ENCODE peak calls at places on chromosomes 1 and 21, in six cellular contexts. One of them, this sample, is unnamed.

GRCh38 chr1:76843821-76844448 is 23.3 kb upstream of the ST6GALNAC5 start:
- DNase-seq in endodermal cell: no peak
- DNase-seq in kidney tubule cell: no peak
- DNase-seq in left colon: no peak
- DNase-seq in ELF-1: no peak
- DNase-seq in activated T-helper 1 cell treated with anti-CD3 and anti-CD28 coated beads, Interleukin-12 subunit alpha, Interleukin-12 subunit beta, Interleukin-2, Interleukin-4 antibody, amounts not matched to agents 30 ng/mL and 10 ng/mL and 1 ng/mL, durations not matched to agents 14 hours and 24 hours and 36 hours: no peak
- DNase-seq in this sample: no peak

GRCh38 chr1:150895618-150896017 is 8.7 kb downstream of the CTXND2 start:
- DNase-seq in endodermal cell: no peak
- DNase-seq in kidney tubule cell: peak; percentile 89
- DNase-seq in left colon: no peak
- DNase-seq in ELF-1: no peak
- DNase-seq in activated T-helper 1 cell treated with anti-CD3 and anti-CD28 coated beads, Interleukin-12 subunit alpha, Interleukin-12 subunit beta, Interleukin-2, Interleukin-4 antibody, amounts not matched to agents 30 ng/mL and 10 ng/mL and 1 ng/mL, durations not matched to agents 14 hours and 24 hours and 36 hours: no peak
- DNase-seq in this sample: peak; percentile 49

GRCh38 chr1:28129150-28129549 is 40.7 kb upstream of the EYA3 start:
- DNase-seq in endodermal cell: no peak
- DNase-seq in kidney tubule cell: peak; percentile 98
- DNase-seq in left colon: no peak
- DNase-seq in ELF-1: no peak
- DNase-seq in activated T-helper 1 cell treated with anti-CD3 and anti-CD28 coated beads, Interleukin-12 subunit alpha, Interleukin-12 subunit beta, Interleukin-2, Interleukin-4 antibody, amounts not matched to agents 30 ng/mL and 10 ng/mL and 1 ng/mL, durations not matched to agents 14 hours and 24 hours and 36 hours: no peak
- DNase-seq in this sample: peak; percentile 82

GRCh38 chr1:14738235-14738634 is 139.8 kb downstream of the KAZN start:
- DNase-seq in endodermal cell: peak; percentile 33
- DNase-seq in kidney tubule cell: peak; percentile 83
- DNase-seq in left colon: no peak
- DNase-seq in ELF-1: no peak
- DNase-seq in activated T-helper 1 cell treated with anti-CD3 and anti-CD28 coated beads, Interleukin-12 subunit alpha, Interleukin-12 subunit beta, Interleukin-2, Interleukin-4 antibody, amounts not matched to agents 30 ng/mL and 10 ng/mL and 1 ng/mL, durations not matched to agents 14 hours and 24 hours and 36 hours: no peak
- DNase-seq in this sample: no peak

GRCh38 chr1:6260961-6261614 is at the start of gene GPR153:
- DNase-seq in endodermal cell: peak; percentile 80
- DNase-seq in kidney tubule cell: no peak
- DNase-seq in left colon: no peak
- DNase-seq in ELF-1: peak; percentile 52
- DNase-seq in activated T-helper 1 cell treated with anti-CD3 and anti-CD28 coated beads, Interleukin-12 subunit alpha, Interleukin-12 subunit beta, Interleukin-2, Interleukin-4 antibody, amounts not matched to agents 30 ng/mL and 10 ng/mL and 1 ng/mL, durations not matched to agents 14 hours and 24 hours and 36 hours: peak; percentile 50
- DNase-seq in this sample: no peak

GRCh38 chr21:17427831-17428483 is 84.9 kb upstream of the CXADR start:
- DNase-seq in endodermal cell: no peak
- DNase-seq in kidney tubule cell: peak; percentile 85
- DNase-seq in left colon: no peak
- DNase-seq in ELF-1: no peak
- DNase-seq in activated T-helper 1 cell treated with anti-CD3 and anti-CD28 coated beads, Interleukin-12 subunit alpha, Interleukin-12 subunit beta, Interleukin-2, Interleukin-4 antibody, amounts not matched to agents 30 ng/mL and 10 ng/mL and 1 ng/mL, durations not matched to agents 14 hours and 24 hours and 36 hours: no peak
- DNase-seq in this sample: no peak

GRCh38 chr1:1227386-1227785 is 4.4 kb downstream of the SDF4 start:
- DNase-seq in endodermal cell: no peak
- DNase-seq in kidney tubule cell: no peak
- DNase-seq in left colon: no peak
- DNase-seq in ELF-1: no peak
- DNase-seq in activated T-helper 1 cell treated with anti-CD3 and anti-CD28 coated beads, Interleukin-12 subunit alpha, Interleukin-12 subunit beta, Interleukin-2, Interleukin-4 antibody, amounts not matched to agents 30 ng/mL and 10 ng/mL and 1 ng/mL, durations not matched to agents 14 hours and 24 hours and 36 hours: no peak
- DNase-seq in this sample: no peak

GRCh38 chr1:118136511-118136937 is 48.5 kb downstream of the SPAG17 start:
- DNase-seq in endodermal cell: no peak
- DNase-seq in kidney tubule cell: peak; percentile 73
- DNase-seq in left colon: no peak
- DNase-seq in ELF-1: no peak
- DNase-seq in activated T-helper 1 cell treated with anti-CD3 and anti-CD28 coated beads, Interleukin-12 subunit alpha, Interleukin-12 subunit beta, Interleukin-2, Interleukin-4 antibody, amounts not matched to agents 30 ng/mL and 10 ng/mL and 1 ng/mL, durations not matched to agents 14 hours and 24 hours and 36 hours: peak; percentile 6
- DNase-seq in this sample: peak; percentile 90

GRCh38 chr1:167631987-167632680 is 2.1 kb downstream of the RCSD1 start:
- DNase-seq in endodermal cell: peak; percentile 40
- DNase-seq in kidney tubule cell: no peak
- DNase-seq in left colon: peak; percentile 46
- DNase-seq in ELF-1: peak; percentile 74
- DNase-seq in activated T-helper 1 cell treated with anti-CD3 and anti-CD28 coated beads, Interleukin-12 subunit alpha, Interleukin-12 subunit beta, Interleukin-2, Interleukin-4 antibody, amounts not matched to agents 30 ng/mL and 10 ng/mL and 1 ng/mL, durations not matched to agents 14 hours and 24 hours and 36 hours: no peak
- DNase-seq in this sample: no peak

GRCh38 chr1:192724670-192725069 is 84.2 kb upstream of the RGS2 start:
- DNase-seq in endodermal cell: no peak
- DNase-seq in kidney tubule cell: peak; percentile 84
- DNase-seq in left colon: no peak
- DNase-seq in ELF-1: no peak
- DNase-seq in activated T-helper 1 cell treated with anti-CD3 and anti-CD28 coated beads, Interleukin-12 subunit alpha, Interleukin-12 subunit beta, Interleukin-2, Interleukin-4 antibody, amounts not matched to agents 30 ng/mL and 10 ng/mL and 1 ng/mL, durations not matched to agents 14 hours and 24 hours and 36 hours: no peak
- DNase-seq in this sample: peak; percentile 68

GRCh38 chr21:38148046-38148445 is 108.7 kb upstream of the KCNJ15 start:
- DNase-seq in endodermal cell: no peak
- DNase-seq in kidney tubule cell: no peak
- DNase-seq in left colon: no peak
- DNase-seq in ELF-1: no peak
- DNase-seq in activated T-helper 1 cell treated with anti-CD3 and anti-CD28 coated beads, Interleukin-12 subunit alpha, Interleukin-12 subunit beta, Interleukin-2, Interleukin-4 antibody, amounts not matched to agents 30 ng/mL and 10 ng/mL and 1 ng/mL, durations not matched to agents 14 hours and 24 hours and 36 hours: no peak
- DNase-seq in this sample: no peak

GRCh38 chr1:222739465-222739864 is 2.5 kb downstream of the FAM177B start:
- DNase-seq in endodermal cell: no peak
- DNase-seq in kidney tubule cell: no peak
- DNase-seq in left colon: no peak
- DNase-seq in ELF-1: no peak
- DNase-seq in activated T-helper 1 cell treated with anti-CD3 and anti-CD28 coated beads, Interleukin-12 subunit alpha, Interleukin-12 subunit beta, Interleukin-2, Interleukin-4 antibody, amounts not matched to agents 30 ng/mL and 10 ng/mL and 1 ng/mL, durations not matched to agents 14 hours and 24 hours and 36 hours: no peak
- DNase-seq in this sample: no peak

GRCh38 chr21:35002879-35003722 is 46.0 kb downstream of the RUNX1 start:
- DNase-seq in endodermal cell: no peak
- DNase-seq in kidney tubule cell: peak; percentile 26
- DNase-seq in left colon: no peak
- DNase-seq in ELF-1: no peak
- DNase-seq in activated T-helper 1 cell treated with anti-CD3 and anti-CD28 coated beads, Interleukin-12 subunit alpha, Interleukin-12 subunit beta, Interleukin-2, Interleukin-4 antibody, amounts not matched to agents 30 ng/mL and 10 ng/mL and 1 ng/mL, durations not matched to agents 14 hours and 24 hours and 36 hours: no peak
- DNase-seq in this sample: peak; percentile 92

GRCh38 chr1:63813829-63814277 is 40.0 kb downstream of the ROR1 start:
- DNase-seq in endodermal cell: no peak
- DNase-seq in kidney tubule cell: peak; percentile 76
- DNase-seq in left colon: no peak
- DNase-seq in ELF-1: no peak
- DNase-seq in activated T-helper 1 cell treated with anti-CD3 and anti-CD28 coated beads, Interleukin-12 subunit alpha, Interleukin-12 subunit beta, Interleukin-2, Interleukin-4 antibody, amounts not matched to agents 30 ng/mL and 10 ng/mL and 1 ng/mL, durations not matched to agents 14 hours and 24 hours and 36 hours: no peak
- DNase-seq in this sample: peak; percentile 70

GRCh38 chr1:2324553-2325366 is 66.6 kb downstream of the MORN1 start:
- DNase-seq in endodermal cell: no peak
- DNase-seq in kidney tubule cell: no peak
- DNase-seq in left colon: no peak
- DNase-seq in ELF-1: no peak
- DNase-seq in activated T-helper 1 cell treated with anti-CD3 and anti-CD28 coated beads, Interleukin-12 subunit alpha, Interleukin-12 subunit beta, Interleukin-2, Interleukin-4 antibody, amounts not matched to agents 30 ng/mL and 10 ng/mL and 1 ng/mL, durations not matched to agents 14 hours and 24 hours and 36 hours: no peak
- DNase-seq in this sample: no peak

GRCh38 chr1:231236131-231236571 is 4.9 kb upstream of the GNPAT start:
- DNase-seq in endodermal cell: no peak
- DNase-seq in kidney tubule cell: no peak
- DNase-seq in left colon: no peak
- DNase-seq in ELF-1: no peak
- DNase-seq in activated T-helper 1 cell treated with anti-CD3 and anti-CD28 coated beads, Interleukin-12 subunit alpha, Interleukin-12 subunit beta, Interleukin-2, Interleukin-4 antibody, amounts not matched to agents 30 ng/mL and 10 ng/mL and 1 ng/mL, durations not matched to agents 14 hours and 24 hours and 36 hours: no peak
- DNase-seq in this sample: no peak

GRCh38 chr1:92623187-92623778 is 136.6 kb upstream of the GFI1 start:
- DNase-seq in endodermal cell: no peak
- DNase-seq in kidney tubule cell: no peak
- DNase-seq in left colon: no peak
- DNase-seq in ELF-1: no peak
- DNase-seq in activated T-helper 1 cell treated with anti-CD3 and anti-CD28 coated beads, Interleukin-12 subunit alpha, Interleukin-12 subunit beta, Interleukin-2, Interleukin-4 antibody, amounts not matched to agents 30 ng/mL and 10 ng/mL and 1 ng/mL, durations not matched to agents 14 hours and 24 hours and 36 hours: no peak
- DNase-seq in this sample: peak; percentile 12

GRCh38 chr1:65235867-65236805 is 73.2 kb upstream of the DNAJC6 start:
- DNase-seq in endodermal cell: no peak
- DNase-seq in kidney tubule cell: peak; percentile 57
- DNase-seq in left colon: no peak
- DNase-seq in ELF-1: peak; percentile 29
- DNase-seq in activated T-helper 1 cell treated with anti-CD3 and anti-CD28 coated beads, Interleukin-12 subunit alpha, Interleukin-12 subunit beta, Interleukin-2, Interleukin-4 antibody, amounts not matched to agents 30 ng/mL and 10 ng/mL and 1 ng/mL, durations not matched to agents 14 hours and 24 hours and 36 hours: no peak
- DNase-seq in this sample: peak; percentile 37

GRCh38 chr1:222852326-222852725 is 37.5 kb downstream of the DISP1 start:
- DNase-seq in endodermal cell: no peak
- DNase-seq in kidney tubule cell: peak; percentile 19
- DNase-seq in left colon: no peak
- DNase-seq in ELF-1: no peak
- DNase-seq in activated T-helper 1 cell treated with anti-CD3 and anti-CD28 coated beads, Interleukin-12 subunit alpha, Interleukin-12 subunit beta, Interleukin-2, Interleukin-4 antibody, amounts not matched to agents 30 ng/mL and 10 ng/mL and 1 ng/mL, durations not matched to agents 14 hours and 24 hours and 36 hours: no peak
- DNase-seq in this sample: peak; percentile 62

GRCh38 chr1:21318714-21319159 is 28.5 kb upstream of the ECE1 start:
- DNase-seq in endodermal cell: no peak
- DNase-seq in kidney tubule cell: no peak
- DNase-seq in left colon: peak; percentile 86
- DNase-seq in ELF-1: peak; percentile 85
- DNase-seq in activated T-helper 1 cell treated with anti-CD3 and anti-CD28 coated beads, Interleukin-12 subunit alpha, Interleukin-12 subunit beta, Interleukin-2, Interleukin-4 antibody, amounts not matched to agents 30 ng/mL and 10 ng/mL and 1 ng/mL, durations not matched to agents 14 hours and 24 hours and 36 hours: no peak
- DNase-seq in this sample: peak; percentile 87

GRCh38 chr1:205915354-205915990 is 27.8 kb downstream of the SLC26A9 start:
- DNase-seq in endodermal cell: no peak
- DNase-seq in kidney tubule cell: no peak
- DNase-seq in left colon: no peak
- DNase-seq in ELF-1: no peak
- DNase-seq in activated T-helper 1 cell treated with anti-CD3 and anti-CD28 coated beads, Interleukin-12 subunit alpha, Interleukin-12 subunit beta, Interleukin-2, Interleukin-4 antibody, amounts not matched to agents 30 ng/mL and 10 ng/mL and 1 ng/mL, durations not matched to agents 14 hours and 24 hours and 36 hours: no peak
- DNase-seq in this sample: no peak

GRCh38 chr1:31834501-31834900 is 18.7 kb upstream of the SPOCD1 start:
- DNase-seq in endodermal cell: peak; percentile 53
- DNase-seq in kidney tubule cell: no peak
- DNase-seq in left colon: no peak
- DNase-seq in ELF-1: no peak
- DNase-seq in activated T-helper 1 cell treated with anti-CD3 and anti-CD28 coated beads, Interleukin-12 subunit alpha, Interleukin-12 subunit beta, Interleukin-2, Interleukin-4 antibody, amounts not matched to agents 30 ng/mL and 10 ng/mL and 1 ng/mL, durations not matched to agents 14 hours and 24 hours and 36 hours: no peak
- DNase-seq in this sample: no peak

GRCh38 chr1:216081445-216081844 is 341.8 kb downstream of the USH2A start:
- DNase-seq in endodermal cell: no peak
- DNase-seq in kidney tubule cell: no peak
- DNase-seq in left colon: no peak
- DNase-seq in ELF-1: no peak
- DNase-seq in activated T-helper 1 cell treated with anti-CD3 and anti-CD28 coated beads, Interleukin-12 subunit alpha, Interleukin-12 subunit beta, Interleukin-2, Interleukin-4 antibody, amounts not matched to agents 30 ng/mL and 10 ng/mL and 1 ng/mL, durations not matched to agents 14 hours and 24 hours and 36 hours: no peak
- DNase-seq in this sample: no peak

GRCh38 chr1:200354243-200354642 is 55.6 kb downstream of the ZNF281 start:
- DNase-seq in endodermal cell: no peak
- DNase-seq in kidney tubule cell: no peak
- DNase-seq in left colon: no peak
- DNase-seq in ELF-1: no peak
- DNase-seq in activated T-helper 1 cell treated with anti-CD3 and anti-CD28 coated beads, Interleukin-12 subunit alpha, Interleukin-12 subunit beta, Interleukin-2, Interleukin-4 antibody, amounts not matched to agents 30 ng/mL and 10 ng/mL and 1 ng/mL, durations not matched to agents 14 hours and 24 hours and 36 hours: no peak
- DNase-seq in this sample: no peak

GRCh38 chr1:42533101-42533863 is 70.2 kb downstream of the CCDC30 start:
- DNase-seq in endodermal cell: no peak
- DNase-seq in kidney tubule cell: no peak
- DNase-seq in left colon: no peak
- DNase-seq in ELF-1: no peak
- DNase-seq in activated T-helper 1 cell treated with anti-CD3 and anti-CD28 coated beads, Interleukin-12 subunit alpha, Interleukin-12 subunit beta, Interleukin-2, Interleukin-4 antibody, amounts not matched to agents 30 ng/mL and 10 ng/mL and 1 ng/mL, durations not matched to agents 14 hours and 24 hours and 36 hours: no peak
- DNase-seq in this sample: peak; percentile 28

GRCh38 chr1:168613689-168614655 is 37.6 kb downstream of the XCL1 start:
- DNase-seq in endodermal cell: no peak
- DNase-seq in kidney tubule cell: no peak
- DNase-seq in left colon: no peak
- DNase-seq in ELF-1: no peak
- DNase-seq in activated T-helper 1 cell treated with anti-CD3 and anti-CD28 coated beads, Interleukin-12 subunit alpha, Interleukin-12 subunit beta, Interleukin-2, Interleukin-4 antibody, amounts not matched to agents 30 ng/mL and 10 ng/mL and 1 ng/mL, durations not matched to agents 14 hours and 24 hours and 36 hours: no peak
- DNase-seq in this sample: no peak

GRCh38 chr1:9112961-9113880 is 15.7 kb downstream of the GPR157 start:
- DNase-seq in endodermal cell: peak; percentile 64
- DNase-seq in kidney tubule cell: peak; percentile 55
- DNase-seq in left colon: no peak
- DNase-seq in ELF-1: no peak
- DNase-seq in activated T-helper 1 cell treated with anti-CD3 and anti-CD28 coated beads, Interleukin-12 subunit alpha, Interleukin-12 subunit beta, Interleukin-2, Interleukin-4 antibody, amounts not matched to agents 30 ng/mL and 10 ng/mL and 1 ng/mL, durations not matched to agents 14 hours and 24 hours and 36 hours: no peak
- DNase-seq in this sample: peak; percentile 6

GRCh38 chr1:186374313-186375151 is 521 bp downstream of the TPR start:
- DNase-seq in endodermal cell: no peak
- DNase-seq in kidney tubule cell: peak; percentile 48
- DNase-seq in left colon: peak; percentile 43
- DNase-seq in ELF-1: no peak
- DNase-seq in activated T-helper 1 cell treated with anti-CD3 and anti-CD28 coated beads, Interleukin-12 subunit alpha, Interleukin-12 subunit beta, Interleukin-2, Interleukin-4 antibody, amounts not matched to agents 30 ng/mL and 10 ng/mL and 1 ng/mL, durations not matched to agents 14 hours and 24 hours and 36 hours: peak; percentile 30
- DNase-seq in this sample: peak; percentile 25

This sample was measured in IMR-90.